ENCODE peak calls at places on chromosome 2, in ten cellular contexts. Z is left lung; E is H54; A is GM20000; I is HCEC 1CT; W is choroid plexus epithelial cell; U is mucosa of gallbladder; Q is stimulated activated naive B cell treated with anti-CD40 and anti-IgM and Interleukin-4, amounts not matched to agents 10 μg/mL and 1 μg/mL and 100 μg/mL, for 72 hours; G is stimulated activated CD8-positive, alpha-beta memory T cell treated with anti-CD3 and anti-CD28 coated beads, Interleukin-15, amount 100 ng/mL, for 4 hours; M is effector memory CD4-positive, alpha-beta T cell. Y is an unnamed sample.

GRCh38 chr2:88097192-88097591 is 29.6 kb downstream of the SMYD1 start:
- DNase-seq in Z (no peak), E (no peak), A (no peak), I (no peak), W (peak), U (no peak), Q (no peak), G (no peak), M (no peak), Y (no peak)

GRCh38 chr2:85975581-85975980 is 86.8 kb upstream of the ST3GAL5 start:
- DNase-seq in Z (no peak), E (no peak), A (no peak), I (no peak), W (no peak), U (no peak), Q (no peak), G (no peak), M (no peak), Y (peak)

GRCh38 chr2:56500317-56500716 is 316.5 kb downstream of the CCDC85A start:
- DNase-seq in Z (no peak), E (no peak), A (no peak), I (no peak), W (no peak), U (no peak), Q (no peak), G (no peak), M (no peak), Y (no peak)

GRCh38 chr2:25161055-25161781 is 7.2 kb downstream of the POMC start:
- DNase-seq in Z (peak), E (no peak), A (peak), I (no peak), W (peak), U (peak), Q (peak), G (peak), M (peak), Y (no peak)

GRCh38 chr2:209974566-209974965 is 27.9 kb upstream of the RPE start:
- DNase-seq in Z (no peak), E (no peak), A (no peak), I (no peak), W (no peak), U (no peak), Q (no peak), G (no peak), M (no peak), Y (no peak)

GRCh38 chr2:180848393-180848792 is 132.0 kb upstream of the UBE2E3 start:
- DNase-seq in Z (no peak), E (no peak), A (no peak), I (no peak), W (no peak), U (no peak), Q (no peak), G (no peak), M (no peak), Y (no peak)

GRCh38 chr2:168348076-168348475 is 100.7 kb upstream of the STK39 start:
- DNase-seq in Z (no peak), E (peak), A (peak), I (peak), W (peak), U (no peak), Q (no peak), G (no peak), M (no peak), Y (no peak)

GRCh38 chr2:14761118-14761517 is 128.6 kb downstream of the LRATD1 start:
- DNase-seq in Z (no peak), E (no peak), A (no peak), I (no peak), W (no peak), U (no peak), Q (no peak), G (no peak), M (no peak), Y (no peak)

GRCh38 chr2:215851091-215851490 is 162.3 kb downstream of the MREG start:
- DNase-seq in Z (no peak), E (no peak), A (no peak), I (peak), W (peak), U (no peak), Q (no peak), G (no peak), M (no peak), Y (no peak)

GRCh38 chr2:227816507-227817274 is 3.0 kb downstream of the CCL20 start:
- DNase-seq in Z (no peak), E (no peak), A (no peak), I (no peak), W (peak), U (no peak), Q (no peak), G (no peak), M (no peak), Y (no peak)

GRCh38 chr2:61175036-61175435 is 13.0 kb downstream of the C2orf74 start:
- DNase-seq in Z (no peak), E (no peak), A (no peak), I (no peak), W (no peak), U (no peak), Q (no peak), G (no peak), M (no peak), Y (no peak)

GRCh38 chr2:193895226-193895625 is 1700.5 kb upstream of the TMEFF2 start:
- DNase-seq in Z (no peak), E (no peak), A (no peak), I (no peak), W (peak), U (no peak), Q (peak), G (no peak), M (no peak), Y (no peak)

GRCh38 chr2:63424329-63425078 is 163.8 kb downstream of the WDPCP start:
- DNase-seq in Z (peak), E (peak), A (peak), I (peak), W (peak), U (no peak), Q (no peak), G (no peak), M (no peak), Y (no peak)

GRCh38 chr2:11131166-11131920 is 23.9 kb upstream of the SLC66A3 start:
- DNase-seq in Z (no peak), E (no peak), A (no peak), I (no peak), W (no peak), U (no peak), Q (no peak), G (no peak), M (no peak), Y (no peak)

GRCh38 chr2:167264380-167264779 is 376.1 kb downstream of the XIRP2 start:
- DNase-seq in Z (no peak), E (no peak), A (no peak), I (peak), W (peak), U (no peak), Q (no peak), G (no peak), M (no peak), Y (no peak)

GRCh38 chr2:65177754-65178442 is 48.0 kb upstream of the RAB1A start:
- DNase-seq in Z (peak), E (no peak), A (no peak), I (no peak), W (no peak), U (no peak), Q (no peak), G (no peak), M (no peak), Y (no peak)

GRCh38 chr2:7084601-7085000 is 167.4 kb downstream of the RNF144A start:
- DNase-seq in Z (no peak), E (no peak), A (no peak), I (no peak), W (peak), U (no peak), Q (no peak), G (no peak), M (no peak), Y (no peak)

GRCh38 chr2:216370961-216371633 is 1.2 kb downstream of the MARCHF4 start:
- DNase-seq in Z (no peak), E (no peak), A (peak), I (no peak), W (no peak), U (no peak), Q (no peak), G (no peak), M (no peak), Y (no peak)

GRCh38 chr2:240393831-240394410 is 41.5 kb upstream of the GPC1 start:
- DNase-seq in Z (peak), E (no peak), A (no peak), I (peak), W (peak), U (no peak), Q (no peak), G (no peak), M (no peak), Y (peak)

GRCh38 chr2:3355951-3356569 is 21.6 kb downstream of the EIPR1 start:
- DNase-seq in Z (no peak), E (no peak), A (no peak), I (no peak), W (no peak), U (no peak), Q (no peak), G (no peak), M (no peak), Y (no peak)

GRCh38 chr2:57180678-57181077 is 865.9 kb upstream of the VRK2 start:
- DNase-seq in Z (no peak), E (no peak), A (no peak), I (no peak), W (no peak), U (no peak), Q (no peak), G (no peak), M (no peak), Y (no peak)

GRCh38 chr2:159600752-159601151 is 15.6 kb downstream of the BAZ2B start:
- DNase-seq in Z (no peak), E (peak), A (no peak), I (peak), W (peak), U (no peak), Q (no peak), G (no peak), M (no peak), Y (no peak)

GRCh38 chr2:23283-23682 is 23.0 kb downstream of the FAM110C start:
- DNase-seq in Z (no peak), E (no peak), A (no peak), I (no peak), W (no peak), U (no peak), Q (no peak), G (no peak), M (no peak), Y (no peak)

GRCh38 chr2:96918754-96919550 is 49.1 kb upstream of the SEMA4C start:
- DNase-seq in Z (peak), E (no peak), A (no peak), I (no peak), W (no peak), U (no peak), Q (no peak), G (no peak), M (no peak), Y (no peak)

GRCh38 chr2:189347540-189347939 is 93.7 kb upstream of the WDR75 start:
- DNase-seq in Z (no peak), E (no peak), A (peak), I (peak), W (peak), U (peak), Q (no peak), G (no peak), M (no peak), Y (no peak)

GRCh38 chr2:233240897-233241296 is 10.6 kb upstream of the ATG16L1 start:
- DNase-seq in Z (no peak), E (no peak), A (peak), I (no peak), W (no peak), U (no peak), Q (peak), G (no peak), M (peak), Y (no peak)

GRCh38 chr2:8337321-8337720 is 344.5 kb upstream of the ID2 start:
- DNase-seq in Z (no peak), E (no peak), A (no peak), I (no peak), W (no peak), U (no peak), Q (no peak), G (no peak), M (no peak), Y (no peak)

Y was measured in type B pancreatic cell.